ENCODE peak calls at places on chromosomes 3 and 15, in four cellular contexts. Y, P, J and U are unnamed samples. For H3K36me3, the result is how much of the 10 kb centered on the place peaks cover.

GRCh38 chr3:15982667-15983145 is 184.9 kb upstream of the ANKRD28 start:
- DNase-seq in Y (no peak), P (no peak), J (peak), U (peak)

GRCh38 chr3:153977148-153977547 is 144.0 kb upstream of the ARHGEF26 start:
- DNase-seq in Y (no peak), P (no peak), J (no peak), U (no peak)

GRCh38 chr15:38054488-38054887 is 120.0 kb downstream of the TMCO5A start:
- DNase-seq in Y (no peak), P (no peak), J (no peak), U (no peak)

GRCh38 chr3:122825460-122825859 is 30.6 kb downstream of the SLC49A4 start:
- DNase-seq in Y (no peak), P (no peak), J (no peak), U (no peak)

GRCh38 chr3:194632211-194632982 is 822 bp downstream of the TMEM44 start:
- DNase-seq in Y (peak), P (no peak), J (peak), U (no peak)

GRCh38 chr3:127174715-127175140 is 18.2 kb upstream of the PRR23E start:
- DNase-seq in Y (no peak), P (no peak), J (peak), U (no peak)

GRCh38 chr3:40116478-40117162 is 192.9 kb upstream of the EIF1B start:
- DNase-seq in Y (no peak), P (no peak), J (no peak), U (no peak)

GRCh38 chr3:146503459-146504202 is 34.3 kb upstream of the PLSCR2 start:
- DNase-seq in Y (peak), P (peak), J (peak), U (peak)

GRCh38 chr15:65087873-65088642 is 11.5 kb downstream of the KBTBD13 start:
- DNase-seq in Y (no peak), P (no peak), J (peak), U (peak)

GRCh38 chr3:48400824-48401433 is 28.9 kb downstream of the FBXW12 start:
- DNase-seq in Y (no peak), P (peak), J (peak), U (peak)

GRCh38 chr3:52934626-52935530 is 37.5 kb upstream of the STIMATE start:
- DNase-seq in Y (no peak), P (peak), J (no peak), U (peak)

GRCh38 chr15:39621210-39621609 is 40.3 kb downstream of the THBS1 start:
- DNase-seq in Y (no peak), P (no peak), J (no peak), U (peak)

GRCh38 chr3:156920399-156920798 is 94.2 kb downstream of the LEKR1 start:
- DNase-seq in Y (no peak), P (no peak), J (no peak), U (no peak)

GRCh38 chr15:39801641-39802309 is 19.1 kb upstream of the FSIP1 start:
- DNase-seq in Y (no peak), P (peak), J (no peak), U (no peak)

GRCh38 chr3:149639093-149639486 is 18.7 kb downstream of the WWTR1 start:
- DNase-seq in Y (no peak), P (no peak), J (no peak), U (no peak)

GRCh38 chr3:42032693-42033349 is 58.3 kb upstream of the TRAK1 start:
- DNase-seq in Y (peak), P (peak), J (peak), U (peak)

GRCh38 chr15:27670481-27670880 is 428.6 kb downstream of the OCA2 start:
- DNase-seq in Y (no peak), P (no peak), J (no peak), U (no peak)

DNA sequence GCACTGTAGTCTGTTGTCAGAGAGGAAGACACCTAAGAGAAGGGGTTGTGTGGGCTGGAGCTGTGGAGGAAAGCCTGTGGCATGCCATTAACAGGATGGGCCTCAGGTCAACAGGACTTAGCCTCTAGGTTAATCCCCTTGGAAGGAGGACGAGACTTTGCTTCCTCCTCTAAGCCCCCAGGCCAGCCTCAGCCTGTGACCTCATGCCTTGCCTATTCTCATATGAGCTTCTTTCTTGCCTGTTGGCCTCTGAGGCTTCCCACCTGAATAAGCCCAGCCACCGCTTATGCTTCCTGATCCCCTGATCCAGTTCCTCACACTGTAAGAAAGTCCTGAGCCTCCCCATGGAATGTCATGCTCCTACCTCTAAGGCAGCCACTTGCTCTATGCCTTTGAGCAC is 52.2 kb upstream of the TBC1D21 start:
- DNase-seq in Y (no peak), P (no peak), J (no peak), U (no peak)
- H3K36me3 ChIP-seq in Y (under half), P (under half), J (under half), U (under half)

GRCh38 chr15:62902821-62903220 is 139.7 kb upstream of the TPM1 start:
- DNase-seq in Y (no peak), P (no peak), J (no peak), U (no peak)

GRCh38 chr15:62901916-62902554 is 140.5 kb upstream of the TPM1 start:
- DNase-seq in Y (no peak), P (no peak), J (no peak), U (peak)

GRCh38 chr15:62899090-62899493 is 143.5 kb upstream of the TPM1 start:
- DNase-seq in Y (no peak), P (peak), J (no peak), U (no peak)

GRCh38 chr15:62901087-62901486 is 141.5 kb upstream of the TPM1 start:
- DNase-seq in Y (no peak), P (no peak), J (no peak), U (no peak)

DNA sequence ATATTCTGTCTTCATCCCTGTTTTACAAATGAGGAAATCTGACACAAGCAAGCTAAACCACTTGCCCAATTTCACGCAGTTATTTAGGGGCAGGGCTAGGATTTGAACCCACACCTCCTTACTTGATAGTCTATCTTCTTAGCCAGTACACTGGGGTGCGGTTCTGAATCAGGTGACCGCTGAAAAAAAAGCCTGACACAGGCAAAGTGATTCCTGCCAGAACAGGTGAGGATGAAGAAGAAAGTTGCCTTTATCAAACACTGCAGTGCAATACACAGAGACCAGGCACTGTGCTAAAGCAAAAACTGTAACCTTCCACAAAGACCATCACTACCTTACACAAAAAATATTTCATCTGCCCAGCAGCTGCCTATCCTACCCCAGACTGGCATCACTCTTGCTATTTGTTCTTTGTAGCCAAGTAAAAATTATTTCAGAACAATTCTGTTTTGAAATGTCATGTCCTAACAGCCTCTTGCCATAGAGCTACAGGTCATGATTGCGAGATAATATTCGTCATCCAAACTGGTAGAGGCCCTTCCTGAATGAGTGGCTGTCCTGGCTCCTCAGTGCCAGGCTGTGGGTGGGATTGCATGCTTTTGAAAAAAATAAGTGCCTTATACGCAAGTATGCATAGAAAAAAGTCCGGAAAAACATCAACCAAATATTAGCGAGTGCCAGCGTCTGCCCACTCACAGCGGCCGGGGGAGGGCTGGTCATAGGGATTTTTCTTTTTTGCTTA is 142.3 kb upstream of the TPM1 start:
- DNase-seq in Y (no peak), P (no peak), J (no peak), U (no peak)
- H3K4me3 ChIP-seq in Y (no peak), P (no peak), J (no peak), U (no peak)

DNA sequence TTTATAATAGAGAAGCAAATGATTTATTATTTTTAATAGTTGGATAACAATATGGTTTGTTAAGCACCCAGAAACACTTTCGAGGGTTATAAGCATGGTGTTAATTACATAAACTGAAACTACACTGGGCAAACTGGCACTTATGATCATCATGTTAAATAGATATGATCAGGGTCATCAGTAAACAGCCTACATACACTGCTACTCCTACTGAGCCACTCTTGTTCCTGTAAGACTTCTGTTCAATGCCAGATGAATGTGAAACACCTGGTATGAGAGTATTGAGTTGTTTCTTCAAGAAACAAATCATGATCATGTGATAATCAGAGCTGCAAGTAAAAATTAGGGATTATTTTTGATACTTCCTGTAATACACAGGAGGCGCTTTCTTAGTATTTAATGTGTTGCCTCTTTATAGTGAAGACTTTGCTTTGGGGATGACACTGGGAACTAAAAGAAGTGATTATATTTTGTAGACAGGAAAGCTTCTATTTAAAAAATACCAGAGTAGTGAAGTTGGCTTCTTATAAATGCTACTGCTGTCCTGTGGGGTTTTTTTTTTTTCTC is 32.3 kb upstream of the UTS2B start:
- DNase-seq in Y (no peak), P (no peak), J (no peak), U (no peak)
- H3K36me3 ChIP-seq in Y (under half), P (under half), J (under half), U (under half)

DNA sequence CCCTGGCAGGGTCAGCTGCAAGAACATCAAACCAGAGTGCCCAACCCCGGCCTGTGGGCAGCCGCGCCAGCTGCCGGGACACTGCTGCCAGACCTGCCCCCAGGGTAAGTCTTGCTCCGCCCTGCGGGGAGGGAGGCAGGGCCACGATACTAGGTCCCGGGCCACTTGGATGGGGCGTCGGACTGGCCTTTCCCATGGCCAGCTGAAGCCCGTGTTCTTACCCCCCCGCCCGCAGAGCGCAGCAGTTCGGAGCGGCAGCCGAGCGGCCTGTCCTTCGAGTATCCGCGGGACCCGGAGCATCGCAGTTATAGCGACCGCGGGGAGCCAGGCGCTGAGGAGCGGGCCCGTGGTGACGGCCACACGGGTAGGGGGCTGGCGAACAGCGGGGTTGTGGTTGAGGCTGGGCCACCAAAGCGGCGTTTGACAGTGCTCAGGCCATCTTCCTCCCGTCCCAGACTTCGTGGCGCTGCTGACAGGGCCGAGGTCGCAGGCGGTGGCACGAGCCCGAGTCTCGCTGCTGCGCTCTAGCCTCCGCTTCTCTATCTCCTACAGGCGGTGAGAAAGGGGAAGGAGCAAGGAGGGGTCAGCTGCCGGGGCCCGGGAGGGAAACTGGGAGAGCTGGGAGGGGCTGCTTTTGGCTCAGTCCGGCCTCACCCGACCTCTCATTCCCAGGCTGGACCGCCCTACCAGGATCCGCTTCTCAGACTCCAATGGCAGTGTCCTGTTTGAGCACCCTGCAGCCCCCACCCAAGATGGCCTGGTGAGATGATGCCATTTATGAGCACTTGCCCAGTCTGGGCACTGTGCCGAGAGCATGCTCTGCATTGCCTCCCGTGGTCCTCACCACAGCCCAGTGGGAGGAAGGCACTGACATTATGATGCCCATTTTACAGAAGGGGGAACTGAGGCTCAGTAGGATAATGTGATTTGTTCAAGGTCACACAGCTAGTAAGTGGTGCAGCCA is 1.7 kb downstream of the CHRD start:
- DNase-seq in Y (peak), P (no peak), J (peak), U (no peak)
- H3K4me3 ChIP-seq in Y (no peak), P (no peak), J (peak), U (no peak)